ENCODE peak calls at places on chromosomes 2 and 18, in nine cellular contexts. P is NCI-H82, O is neural progenitor cell, F is HL-60, I is T-helper 1 cell, U is GM12865, S is astrocyte, G is RWPE1, A is GM13976. N is an unnamed sample.

GRCh38 chr2:108922141-108922915 is 66.7 kb downstream of the EDAR start:
- DNase-seq in P (no peak), O (no peak), F (no peak), I (no peak), U (no peak), S (peak; percentile 62), G (peak; percentile 71), A (no peak), N (peak; percentile 36)

GRCh38 chr2:212147921-212148513 is 390.6 kb downstream of the ERBB4 start:
- DNase-seq in P (peak; percentile 51), O (peak; percentile 29), F (no peak), I (no peak), U (peak; percentile 7), S (no peak), G (no peak), A (no peak), N (no peak)

GRCh38 chr2:19902272-19902730 is 518 bp upstream of the TTC32 start:
- DNase-seq in P (peak; percentile 57), O (no peak), F (no peak), I (no peak), U (no peak), S (no peak), G (no peak), A (no peak), N (no peak)

GRCh38 chr2:55153564-55154315 is 78.4 kb downstream of the CLHC1 start:
- DNase-seq in P (no peak), O (no peak), F (no peak), I (no peak), U (no peak), S (no peak), G (peak; percentile 37), A (no peak), N (no peak)

GRCh38 chr18:9827856-9828793 is 57.6 kb upstream of the TXNDC2 start:
- DNase-seq in P (no peak), O (no peak), F (peak; percentile 99), I (no peak), U (no peak), S (peak; percentile 98), G (peak; percentile 97), A (no peak), N (no peak)

GRCh38 chr18:47928466-47928865 is 2.0 kb downstream of the SMAD2 start:
- DNase-seq in P (no peak), O (no peak), F (no peak), I (no peak), U (peak; percentile 31), S (peak; percentile 39), G (no peak), A (no peak), N (no peak)

GRCh38 chr2:170582747-170583463 is 132.2 kb upstream of the SP5 start:
- DNase-seq in P (peak; percentile 9), O (peak; percentile 71), F (no peak), I (no peak), U (no peak), S (peak; percentile 0), G (no peak), A (no peak), N (peak; percentile 21)

GRCh38 chr2:105747997-105748396 is 3.3 kb downstream of the NCK2 start:
- DNase-seq in P (no peak), O (no peak), F (no peak), I (no peak), U (no peak), S (no peak), G (no peak), A (no peak), N (no peak)

GRCh38 chr18:51321696-51322095 is 124.2 kb upstream of the MEX3C start:
- DNase-seq in P (no peak), O (peak; percentile 37), F (no peak), I (no peak), U (no peak), S (peak; percentile 16), G (peak; percentile 74), A (no peak), N (peak; percentile 42)

GRCh38 chr18:58044370-58045264 is 591 bp downstream of the NEDD4L start:
- DNase-seq in P (peak; percentile 66), O (peak; percentile 70), F (peak; percentile 9), I (peak; percentile 13), U (peak; percentile 58), S (no peak), G (peak; percentile 25), A (peak; percentile 72), N (peak; percentile 79)

GRCh38 chr2:95041824-95042442 is 16.4 kb downstream of the MAL start:
- DNase-seq in P (no peak), O (no peak), F (no peak), I (no peak), U (peak; percentile 56), S (no peak), G (no peak), A (no peak), N (no peak)

GRCh38 chr2:164779383-164780057 is 62.1 kb downstream of the COBLL1 start:
- DNase-seq in P (no peak), O (no peak), F (no peak), I (no peak), U (no peak), S (no peak), G (no peak), A (no peak), N (peak; percentile 10)

GRCh38 chr2:200705305-200705985 is 106.3 kb upstream of the BZW1 start:
- DNase-seq in P (peak; percentile 56), O (peak; percentile 67), F (no peak), I (no peak), U (no peak), S (peak; percentile 5), G (no peak), A (no peak), N (peak; percentile 80)

GRCh38 chr2:12296120-12296519 is 420.6 kb upstream of the TRIB2 start:
- DNase-seq in P (no peak), O (no peak), F (no peak), I (no peak), U (no peak), S (no peak), G (no peak), A (no peak), N (no peak)

GRCh38 chr2:8132371-8132831 is 549.5 kb upstream of the ID2 start:
- DNase-seq in P (no peak), O (no peak), F (no peak), I (no peak), U (no peak), S (peak; percentile 62), G (no peak), A (no peak), N (no peak)

GRCh38 chr18:23712445-23712844 is 23.2 kb downstream of the LAMA3 start:
- DNase-seq in P (no peak), O (no peak), F (no peak), I (no peak), U (no peak), S (peak; percentile 22), G (no peak), A (no peak), N (no peak)

GRCh38 chr2:193963472-193964119 is 1693.4 kb upstream of the SLC39A10 start:
- DNase-seq in P (peak; percentile 68), O (peak; percentile 48), F (no peak), I (no peak), U (peak; percentile 21), S (peak; percentile 12), G (peak; percentile 2), A (peak; percentile 3), N (peak; percentile 53)

GRCh38 chr18:77096936-77097886 is 35.4 kb downstream of the MBP start:
- DNase-seq in P (no peak), O (no peak), F (no peak), I (no peak), U (no peak), S (no peak), G (no peak), A (no peak), N (peak; percentile 89)

GRCh38 chr2:218081695-218082094 is 12.6 kb downstream of the RUFY4 start:
- DNase-seq in P (no peak), O (no peak), F (no peak), I (no peak), U (no peak), S (peak; percentile 59), G (no peak), A (no peak), N (no peak)

GRCh38 chr18:79953921-79954651 is 2.6 kb upstream of the SLC66A2 start:
- DNase-seq in P (no peak), O (no peak), F (peak; percentile 65), I (no peak), U (peak; percentile 18), S (no peak), G (no peak), A (no peak), N (no peak)

GRCh38 chr2:69272803-69273471 is 114.1 kb downstream of the GFPT1 start:
- DNase-seq in P (no peak), O (peak; percentile 22), F (peak; percentile 91), I (no peak), U (no peak), S (no peak), G (no peak), A (no peak), N (peak; percentile 13)

GRCh38 chr18:23378470-23378764 is 74.7 kb upstream of the RIOK3 start:
- DNase-seq in P (no peak), O (no peak), F (no peak), I (no peak), U (no peak), S (peak; percentile 59), G (peak; percentile 59), A (no peak), N (no peak)

GRCh38 chr2:172672999-172673726 is 62.5 kb upstream of the RAPGEF4 start:
- DNase-seq in P (peak; percentile 49), O (no peak), F (no peak), I (no peak), U (no peak), S (no peak), G (peak; percentile 70), A (no peak), N (no peak)

GRCh38 chr2:103161456-103162289 is 399.8 kb downstream of the TMEM182 start:
- DNase-seq in P (peak; percentile 83), O (peak; percentile 79), F (peak; percentile 13), I (no peak), U (peak; percentile 50), S (peak; percentile 39), G (peak; percentile 62), A (peak; percentile 46), N (peak; percentile 70)

GRCh38 chr2:240472078-240472790 is 36.8 kb downstream of the GPC1 start:
- DNase-seq in P (no peak), O (no peak), F (no peak), I (no peak), U (peak; percentile 0), S (no peak), G (no peak), A (peak; percentile 12), N (no peak)

GRCh38 chr2:238851026-238851425 is 3.1 kb downstream of the TWIST2 start:
- DNase-seq in P (no peak), O (no peak), F (no peak), I (no peak), U (no peak), S (no peak), G (no peak), A (no peak), N (no peak)

GRCh38 chr2:34602262-34602661 is 1003.2 kb upstream of the FAM98A start:
- DNase-seq in P (no peak), O (no peak), F (no peak), I (no peak), U (no peak), S (no peak), G (no peak), A (no peak), N (no peak)

GRCh38 chr2:127176371-127177311 is 43.5 kb downstream of the CYP27C1 start:
- DNase-seq in P (no peak), O (peak; percentile 45), F (no peak), I (no peak), U (no peak), S (no peak), G (no peak), A (no peak), N (no peak)

GRCh38 chr2:237532225-237532624 is 34.1 kb upstream of the PRLH start:
- DNase-seq in P (no peak), O (no peak), F (no peak), I (no peak), U (no peak), S (no peak), G (peak; percentile 20), A (no peak), N (peak; percentile 43)

N was measured in mesendoderm.